ENCODE peak calls at places on chromosomes 1 and 21, in eight cellular contexts. One of them, this sample, is unnamed.

GRCh38 chr1:21165076-21165475 is 11.6 kb downstream of the EIF4G3 start:
- DNase-seq in colonic mucosa: no peak
- DNase-seq in GM23338: no peak
- DNase-seq in endodermal cell: no peak
- DNase-seq in Peyer's patch: no peak
- DNase-seq in HFF-Myc: no peak
- DNase-seq in heart right ventricle: no peak
- DNase-seq in cardiac muscle cell: peak; percentile 46
- DNase-seq in this sample: no peak

GRCh38 chr1:31447210-31447609 is 34.2 kb downstream of the SERINC2 start:
- DNase-seq in colonic mucosa: no peak
- DNase-seq in GM23338: no peak
- DNase-seq in endodermal cell: no peak
- DNase-seq in Peyer's patch: no peak
- DNase-seq in HFF-Myc: peak; percentile 36
- DNase-seq in heart right ventricle: no peak
- DNase-seq in cardiac muscle cell: no peak
- DNase-seq in this sample: no peak

GRCh38 chr21:34817821-34818662 is 149.2 kb downstream of the CLIC6 start:
- DNase-seq in colonic mucosa: peak; percentile 17
- DNase-seq in GM23338: no peak
- DNase-seq in endodermal cell: no peak
- DNase-seq in Peyer's patch: no peak
- DNase-seq in HFF-Myc: no peak
- DNase-seq in heart right ventricle: no peak
- DNase-seq in cardiac muscle cell: no peak
- DNase-seq in this sample: no peak

GRCh38 chr21:41816583-41817165 is 49.8 kb upstream of the RIPK4 start:
- DNase-seq in colonic mucosa: peak; percentile 64
- DNase-seq in GM23338: peak; percentile 82
- DNase-seq in endodermal cell: peak; percentile 87
- DNase-seq in Peyer's patch: peak; percentile 67
- DNase-seq in HFF-Myc: peak; percentile 7
- DNase-seq in heart right ventricle: peak; percentile 63
- DNase-seq in cardiac muscle cell: peak; percentile 67
- DNase-seq in this sample: peak; percentile 24

GRCh38 chr1:119472463-119473175 is 34.4 kb upstream of the HSD3B1 start:
- DNase-seq in colonic mucosa: no peak
- DNase-seq in GM23338: no peak
- DNase-seq in endodermal cell: no peak
- DNase-seq in Peyer's patch: no peak
- DNase-seq in HFF-Myc: no peak
- DNase-seq in heart right ventricle: no peak
- DNase-seq in cardiac muscle cell: no peak
- DNase-seq in this sample: no peak

GRCh38 chr1:171788696-171789095 is 7.2 kb downstream of the METTL13 start:
- DNase-seq in colonic mucosa: no peak
- DNase-seq in GM23338: no peak
- DNase-seq in endodermal cell: no peak
- DNase-seq in Peyer's patch: no peak
- DNase-seq in HFF-Myc: peak; percentile 44
- DNase-seq in heart right ventricle: no peak
- DNase-seq in cardiac muscle cell: peak; percentile 75
- DNase-seq in this sample: peak; percentile 60

GRCh38 chr1:100538935-100539835 is 1.2 kb downstream of the GPR88 start:
- DNase-seq in colonic mucosa: no peak
- DNase-seq in GM23338: peak; percentile 68
- DNase-seq in endodermal cell: peak; percentile 83
- DNase-seq in Peyer's patch: no peak
- DNase-seq in HFF-Myc: no peak
- DNase-seq in heart right ventricle: peak; percentile 34
- DNase-seq in cardiac muscle cell: no peak
- DNase-seq in this sample: no peak

GRCh38 chr1:203559523-203559922 is 65.6 kb downstream of the OPTC start:
- DNase-seq in colonic mucosa: no peak
- DNase-seq in GM23338: no peak
- DNase-seq in endodermal cell: no peak
- DNase-seq in Peyer's patch: no peak
- DNase-seq in HFF-Myc: no peak
- DNase-seq in heart right ventricle: no peak
- DNase-seq in cardiac muscle cell: peak; percentile 62
- DNase-seq in this sample: no peak

GRCh38 chr1:157431751-157432150 is 120.6 kb downstream of the FCRL5 start:
- DNase-seq in colonic mucosa: no peak
- DNase-seq in GM23338: no peak
- DNase-seq in endodermal cell: no peak
- DNase-seq in Peyer's patch: no peak
- DNase-seq in HFF-Myc: no peak
- DNase-seq in heart right ventricle: no peak
- DNase-seq in cardiac muscle cell: peak; percentile 41
- DNase-seq in this sample: peak; percentile 6

GRCh38 chr1:54352755-54353154 is 53.4 kb downstream of the SSBP3 start:
- DNase-seq in colonic mucosa: no peak
- DNase-seq in GM23338: no peak
- DNase-seq in endodermal cell: no peak
- DNase-seq in Peyer's patch: no peak
- DNase-seq in HFF-Myc: no peak
- DNase-seq in heart right ventricle: no peak
- DNase-seq in cardiac muscle cell: no peak
- DNase-seq in this sample: no peak

GRCh38 chr21:36479415-36480402 is at the start of gene CLDN14:
- DNase-seq in colonic mucosa: no peak
- DNase-seq in GM23338: no peak
- DNase-seq in endodermal cell: no peak
- DNase-seq in Peyer's patch: no peak
- DNase-seq in HFF-Myc: no peak
- DNase-seq in heart right ventricle: peak; percentile 40
- DNase-seq in cardiac muscle cell: no peak
- DNase-seq in this sample: no peak

GRCh38 chr1:208538587-208538986 is 294.4 kb upstream of the PLXNA2 start:
- DNase-seq in colonic mucosa: no peak
- DNase-seq in GM23338: no peak
- DNase-seq in endodermal cell: no peak
- DNase-seq in Peyer's patch: no peak
- DNase-seq in HFF-Myc: no peak
- DNase-seq in heart right ventricle: no peak
- DNase-seq in cardiac muscle cell: no peak
- DNase-seq in this sample: no peak

GRCh38 chr1:79614762-79615161 is 608.2 kb upstream of the ADGRL4 start:
- DNase-seq in colonic mucosa: no peak
- DNase-seq in GM23338: no peak
- DNase-seq in endodermal cell: no peak
- DNase-seq in Peyer's patch: no peak
- DNase-seq in HFF-Myc: no peak
- DNase-seq in heart right ventricle: no peak
- DNase-seq in cardiac muscle cell: no peak
- DNase-seq in this sample: no peak

GRCh38 chr1:201562257-201562656 is 23.3 kb downstream of the NAV1 start:
- DNase-seq in colonic mucosa: no peak
- DNase-seq in GM23338: no peak
- DNase-seq in endodermal cell: no peak
- DNase-seq in Peyer's patch: no peak
- DNase-seq in HFF-Myc: peak; percentile 98
- DNase-seq in heart right ventricle: peak; percentile 33
- DNase-seq in cardiac muscle cell: peak; percentile 86
- DNase-seq in this sample: no peak
- H3K4me3 ChIP-seq in colonic mucosa: no peak overlapping the region
- H3K4me3 ChIP-seq in GM23338: no peak overlapping the region
- H3K4me3 ChIP-seq in endodermal cell: no peak overlapping the region
- H3K4me3 ChIP-seq in Peyer's patch: no peak overlapping the region
- H3K4me3 ChIP-seq in HFF-Myc: peak overlapping the region; percentile 23
- H3K4me3 ChIP-seq in heart right ventricle: no peak overlapping the region
- H3K4me3 ChIP-seq in cardiac muscle cell: no peak overlapping the region
- H3K4me3 ChIP-seq in this sample: no peak overlapping the region

GRCh38 chr1:113930499-113931161 is 1.5 kb downstream of the HIPK1 start:
- DNase-seq in colonic mucosa: peak; percentile 59
- DNase-seq in GM23338: peak; percentile 51
- DNase-seq in endodermal cell: peak; percentile 57
- DNase-seq in Peyer's patch: peak; percentile 31
- DNase-seq in HFF-Myc: no peak
- DNase-seq in heart right ventricle: no peak
- DNase-seq in cardiac muscle cell: peak; percentile 71
- DNase-seq in this sample: peak; percentile 40

GRCh38 chr1:113928129-113928949 is 785 bp upstream of the HIPK1 start:
- DNase-seq in colonic mucosa: no peak
- DNase-seq in GM23338: no peak
- DNase-seq in endodermal cell: no peak
- DNase-seq in Peyer's patch: no peak
- DNase-seq in HFF-Myc: no peak
- DNase-seq in heart right ventricle: no peak
- DNase-seq in cardiac muscle cell: no peak
- DNase-seq in this sample: no peak

GRCh38 chr1:113928950-113929749 is at the start of gene HIPK1:
- DNase-seq in colonic mucosa: peak; percentile 95
- DNase-seq in GM23338: peak; percentile 98
- DNase-seq in endodermal cell: peak; percentile 98
- DNase-seq in Peyer's patch: peak; percentile 94
- DNase-seq in HFF-Myc: peak; percentile 52
- DNase-seq in heart right ventricle: peak; percentile 94
- DNase-seq in cardiac muscle cell: peak; percentile 92
- DNase-seq in this sample: peak; percentile 65

GRCh38 chr1:113931456-113931855 is 2.3 kb downstream of the HIPK1 start:
- DNase-seq in colonic mucosa: no peak
- DNase-seq in GM23338: no peak
- DNase-seq in endodermal cell: no peak
- DNase-seq in Peyer's patch: no peak
- DNase-seq in HFF-Myc: no peak
- DNase-seq in heart right ventricle: no peak
- DNase-seq in cardiac muscle cell: peak; percentile 71
- DNase-seq in this sample: peak; percentile 38

GRCh38 chr1:113929750-113930498 is 800 bp downstream of the HIPK1 start:
- DNase-seq in colonic mucosa: peak; percentile 68
- DNase-seq in GM23338: peak; percentile 68
- DNase-seq in endodermal cell: no peak
- DNase-seq in Peyer's patch: peak; percentile 35
- DNase-seq in HFF-Myc: no peak
- DNase-seq in heart right ventricle: no peak
- DNase-seq in cardiac muscle cell: peak; percentile 34
- DNase-seq in this sample: no peak
- TF ChIP-seq CTCF in colonic mucosa: no peak
- TF ChIP-seq CTCF in GM23338: no peak
- TF ChIP-seq CTCF in endodermal cell: peak; percentile 45
- TF ChIP-seq CTCF in Peyer's patch: no peak
- TF ChIP-seq CTCF in HFF-Myc: no peak
- TF ChIP-seq CTCF in heart right ventricle: no peak
- TF ChIP-seq CTCF in cardiac muscle cell: peak; percentile 23
- TF ChIP-seq CTCF in this sample: no peak

GRCh38 chr1:109777436-109777835 is 13.7 kb upstream of the EPS8L3 start:
- DNase-seq in colonic mucosa: peak; percentile 17
- DNase-seq in GM23338: no peak
- DNase-seq in endodermal cell: no peak
- DNase-seq in Peyer's patch: no peak
- DNase-seq in HFF-Myc: no peak
- DNase-seq in heart right ventricle: peak; percentile 1
- DNase-seq in cardiac muscle cell: no peak
- DNase-seq in this sample: no peak

GRCh38 chr1:109773900-109774485 is 10.3 kb upstream of the EPS8L3 start:
- DNase-seq in colonic mucosa: no peak
- DNase-seq in GM23338: no peak
- DNase-seq in endodermal cell: no peak
- DNase-seq in Peyer's patch: no peak
- DNase-seq in HFF-Myc: no peak
- DNase-seq in heart right ventricle: peak; percentile 22
- DNase-seq in cardiac muscle cell: no peak
- DNase-seq in this sample: no peak

GRCh38 chr1:109776206-109776835 is 12.6 kb upstream of the EPS8L3 start:
- DNase-seq in colonic mucosa: no peak
- DNase-seq in GM23338: no peak
- DNase-seq in endodermal cell: peak; percentile 39
- DNase-seq in Peyer's patch: no peak
- DNase-seq in HFF-Myc: no peak
- DNase-seq in heart right ventricle: peak; percentile 8
- DNase-seq in cardiac muscle cell: no peak
- DNase-seq in this sample: no peak

GRCh38 chr1:109776911-109777310 is 13.2 kb upstream of the EPS8L3 start:
- DNase-seq in colonic mucosa: peak; percentile 86
- DNase-seq in GM23338: peak; percentile 90
- DNase-seq in endodermal cell: peak; percentile 94
- DNase-seq in Peyer's patch: peak; percentile 68
- DNase-seq in HFF-Myc: no peak
- DNase-seq in heart right ventricle: peak; percentile 80
- DNase-seq in cardiac muscle cell: peak; percentile 89
- DNase-seq in this sample: peak; percentile 67

DNA sequence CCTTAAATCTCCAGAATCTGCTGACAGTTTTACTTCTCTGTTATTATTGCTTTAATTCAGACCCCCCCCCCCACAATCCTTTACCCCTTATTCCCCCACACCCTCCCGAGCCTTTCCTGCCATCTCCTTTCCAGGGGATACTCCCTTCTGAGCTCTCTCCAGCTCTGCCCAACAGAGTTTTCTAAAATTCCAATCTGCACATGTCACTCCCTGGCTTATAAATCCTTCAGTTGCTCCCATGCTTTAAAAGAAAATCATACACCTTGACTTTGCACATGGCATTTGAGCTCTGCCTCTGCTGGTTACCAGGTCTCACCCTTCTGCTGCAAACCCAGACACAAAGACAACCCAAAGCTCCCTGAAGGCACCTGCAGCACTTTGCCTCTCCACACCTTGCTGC is 11.7 kb upstream of the EPS8L3 start:
- DNase-seq in colonic mucosa: no peak
- DNase-seq in GM23338: no peak
- DNase-seq in endodermal cell: no peak
- DNase-seq in Peyer's patch: no peak
- DNase-seq in HFF-Myc: no peak
- DNase-seq in heart right ventricle: no peak
- DNase-seq in cardiac muscle cell: no peak
- DNase-seq in this sample: no peak
- H3K4me3 ChIP-seq in colonic mucosa: no peak overlapping the region
- H3K4me3 ChIP-seq in GM23338: no peak overlapping the region
- H3K4me3 ChIP-seq in endodermal cell: no peak overlapping the region
- H3K4me3 ChIP-seq in Peyer's patch: no peak overlapping the region
- H3K4me3 ChIP-seq in HFF-Myc: no peak overlapping the region
- H3K4me3 ChIP-seq in heart right ventricle: no peak overlapping the region
- H3K4me3 ChIP-seq in cardiac muscle cell: no peak overlapping the region
- H3K4me3 ChIP-seq in this sample: no peak overlapping the region

DNA sequence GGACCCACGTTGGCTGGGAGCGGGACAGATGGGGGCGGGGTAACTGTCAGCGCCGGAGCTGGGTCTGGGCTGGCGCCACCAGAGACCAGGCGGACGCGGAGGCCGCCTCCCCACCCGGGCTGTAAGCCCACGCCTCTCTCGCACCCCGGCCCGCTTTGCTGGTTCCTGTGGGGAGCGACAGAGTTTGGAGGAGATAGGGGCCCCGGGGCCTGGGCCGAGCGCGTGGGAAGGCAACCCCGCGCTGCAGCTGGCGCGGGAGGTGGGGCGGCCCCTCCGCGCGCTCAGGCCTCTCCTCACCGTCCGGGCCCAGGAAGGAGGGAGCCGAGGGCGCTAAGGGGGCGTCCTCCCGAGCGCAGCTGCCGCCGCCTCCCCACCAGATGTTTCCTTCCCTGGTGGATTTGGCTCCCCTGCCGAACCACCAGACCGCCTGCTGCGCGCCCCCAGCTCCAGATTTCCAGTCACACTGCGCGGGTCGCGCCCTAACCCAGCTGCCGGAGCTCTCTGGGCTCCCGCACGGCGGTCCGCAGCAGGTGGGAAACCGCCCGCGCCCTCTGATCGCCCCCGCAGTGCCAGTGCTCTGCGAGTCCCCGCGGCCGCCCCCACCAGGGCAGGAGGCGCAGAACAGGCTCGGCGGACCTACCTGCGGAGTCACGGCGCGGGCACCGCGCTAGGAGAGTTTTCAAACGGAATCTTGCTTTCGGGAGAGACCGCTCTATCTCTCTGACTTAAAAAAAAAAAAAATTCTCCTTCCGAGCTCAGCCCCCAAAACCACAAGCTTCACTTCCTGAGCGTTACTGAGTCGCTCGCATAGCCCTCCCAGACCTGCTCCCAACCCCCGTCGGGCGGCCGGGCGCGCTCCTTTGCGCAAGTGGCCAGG is 1.1 kb downstream of the GFI1 start:
- DNase-seq in colonic mucosa: peak; percentile 70
- DNase-seq in GM23338: peak; percentile 84
- DNase-seq in endodermal cell: peak; percentile 88
- DNase-seq in Peyer's patch: peak; percentile 71
- DNase-seq in HFF-Myc: no peak
- DNase-seq in heart right ventricle: peak; percentile 24
- DNase-seq in cardiac muscle cell: peak; percentile 58
- DNase-seq in this sample: no peak
- TF ChIP-seq CTCF in colonic mucosa: peak; percentile 21
- TF ChIP-seq CTCF in GM23338: peak; percentile 39
- TF ChIP-seq CTCF in endodermal cell: peak; percentile 71
- TF ChIP-seq CTCF in Peyer's patch: peak; percentile 28
- TF ChIP-seq CTCF in HFF-Myc: peak; percentile 11
- TF ChIP-seq CTCF in heart right ventricle: no peak
- TF ChIP-seq CTCF in cardiac muscle cell: peak; percentile 33
- TF ChIP-seq CTCF in this sample: peak; percentile 32